ENCODE peak calls at places on chromosomes 6 and 20, in five cellular contexts. C is head of caudate nucleus, J is GOT3, I is GM23248, K is GM04504. M is an unnamed sample.

GRCh38 chr6:117555262-117555849 is 47.0 kb downstream of the GOPC start:
- DNase-seq in C (no peak), J (no peak), I (peak; percentile 33), K (no peak), M (no peak)

GRCh38 chr6:131635384-131636340 is 1.4 kb upstream of the ENPP3 start:
- DNase-seq in C (no peak), J (no peak), I (no peak), K (no peak), M (no peak)

GRCh38 chr6:110421749-110422443 is 6.5 kb upstream of the DDO start:
- DNase-seq in C (no peak), J (no peak), I (no peak), K (no peak), M (no peak)

GRCh38 chr6:108952776-108953486 is 104.7 kb downstream of the ARMC2 start:
- DNase-seq in C (no peak), J (no peak), I (peak; percentile 65), K (no peak), M (no peak)

GRCh38 chr6:13488015-13488895 is 855 bp upstream of the GFOD1 start:
- DNase-seq in C (peak; percentile 39), J (no peak), I (peak; percentile 57), K (no peak), M (no peak)

GRCh38 chr20:6641012-6641411 is 126.5 kb upstream of the BMP2 start:
- DNase-seq in C (no peak), J (no peak), I (no peak), K (no peak), M (no peak)

GRCh38 chr6:152673233-152673632 is 24.5 kb upstream of the MYCT1 start:
- DNase-seq in C (no peak), J (no peak), I (peak; percentile 11), K (no peak), M (no peak)

GRCh38 chr6:16691328-16691727 is 69.9 kb downstream of the ATXN1 start:
- DNase-seq in C (no peak), J (no peak), I (no peak), K (no peak), M (no peak)

GRCh38 chr20:57387945-57388351 is 3.2 kb upstream of the RBM38 start:
- DNase-seq in C (no peak), J (no peak), I (no peak), K (no peak), M (no peak)

GRCh38 chr6:150233797-150234399 is 91.1 kb downstream of the PPP1R14C start:
- DNase-seq in C (peak; percentile 19), J (no peak), I (peak; percentile 19), K (no peak), M (no peak)

GRCh38 chr6:111764238-111765182 is 108.7 kb downstream of the FYN start:
- DNase-seq in C (no peak), J (no peak), I (no peak), K (no peak), M (no peak)

GRCh38 chr6:134093007-134093573 is 40.7 kb upstream of the SLC2A12 start:
- DNase-seq in C (no peak), J (no peak), I (no peak), K (no peak), M (no peak)

GRCh38 chr6:70289299-70289698 is 13.6 kb downstream of the COL9A1 start:
- DNase-seq in C (no peak), J (no peak), I (no peak), K (no peak), M (no peak)

GRCh38 chr20:39206899-39207564 is 244.9 kb downstream of the DHX35 start:
- DNase-seq in C (no peak), J (no peak), I (peak; percentile 9), K (no peak), M (no peak)

M was measured in SW 1271.